ENCODE peak calls at places on chromosomes 11 and 22, in five cellular contexts. B, S, W, Y and M are unnamed samples.

GRCh38 chr11:77091146-77091940 is 11.3 kb upstream of the OMP start:
- DNase-seq in B (peak; percentile 93), S (peak; percentile 60), W (peak; percentile 82), Y (no peak), M (peak; percentile 85)

GRCh38 chr11:112128483-112129121 is 35.3 kb downstream of the IL18 start:
- DNase-seq in B (peak; percentile 14), S (no peak), W (no peak), Y (no peak), M (peak; percentile 76)

GRCh38 chr11:75200051-75200450 is 40.5 kb upstream of the TPBGL start:
- DNase-seq in B (no peak), S (no peak), W (no peak), Y (no peak), M (no peak)

GRCh38 chr11:27194976-27195375 is 154.4 kb downstream of the BBOX1 start:
- DNase-seq in B (no peak), S (no peak), W (no peak), Y (no peak), M (no peak)

GRCh38 chr22:38631724-38632123 is 24.5 kb downstream of the FAM227A start:
- DNase-seq in B (no peak), S (no peak), W (no peak), Y (no peak), M (no peak)

GRCh38 chr11:2924821-2925675 is 4.2 kb downstream of the PHLDA2 start:
- DNase-seq in B (no peak), S (no peak), W (no peak), Y (no peak), M (no peak)

GRCh38 chr11:117009905-117010605 is 88.2 kb downstream of the SIK3 start:
- DNase-seq in B (no peak), S (no peak), W (no peak), Y (no peak), M (no peak)

GRCh38 chr22:43281400-43281799 is 61.8 kb downstream of the SCUBE1 start:
- DNase-seq in B (no peak), S (no peak), W (no peak), Y (no peak), M (no peak)

GRCh38 chr11:126772267-126772666 is 228.3 kb downstream of the KIRREL3 start:
- DNase-seq in B (no peak), S (no peak), W (no peak), Y (no peak), M (no peak)

GRCh38 chr11:124762624-124763155 is 600 bp upstream of the ESAM start:
- DNase-seq in B (peak; percentile 79), S (no peak), W (peak; percentile 55), Y (no peak), M (peak; percentile 14)

GRCh38 chr22:20803696-20804324 is 29.9 kb downstream of the SERPIND1 start:
- DNase-seq in B (peak; percentile 71), S (peak; percentile 40), W (peak; percentile 84), Y (no peak), M (peak; percentile 39)

GRCh38 chr11:95119361-95120060 is 29.9 kb downstream of the ENDOD1 start:
- DNase-seq in B (no peak), S (peak; percentile 10), W (no peak), Y (no peak), M (no peak)

GRCh38 chr11:104678408-104678807 is 219.9 kb downstream of the CASP12 start:
- DNase-seq in B (no peak), S (no peak), W (no peak), Y (no peak), M (no peak)

GRCh38 chr11:69337211-69337721 is 43.3 kb downstream of the MYEOV start:
- DNase-seq in B (no peak), S (no peak), W (no peak), Y (peak; percentile 66), M (no peak)

GRCh38 chr22:30612789-30613188 is 5.8 kb downstream of the TCN2 start:
- DNase-seq in B (no peak), S (no peak), W (peak; percentile 13), Y (no peak), M (no peak)

GRCh38 chr11:65438257-65439151 is 15.9 kb downstream of the NEAT1 start:
- DNase-seq in B (no peak), S (no peak), W (no peak), Y (no peak), M (peak; percentile 16)

GRCh38 chr11:858053-858992 is 15.7 kb downstream of the TSPAN4 start:
- DNase-seq in B (no peak), S (no peak), W (no peak), Y (no peak), M (no peak)

GRCh38 chr11:855796-856195 is 13.1 kb downstream of the TSPAN4 start:
- DNase-seq in B (peak; percentile 74), S (no peak), W (no peak), Y (no peak), M (no peak)

GRCh38 chr11:855343-855674 is 12.7 kb downstream of the TSPAN4 start:
- DNase-seq in B (no peak), S (no peak), W (no peak), Y (no peak), M (no peak)

GRCh38 chr11:854601-855342 is 12.1 kb downstream of the TSPAN4 start:
- DNase-seq in B (no peak), S (no peak), W (no peak), Y (no peak), M (no peak)

DNA sequence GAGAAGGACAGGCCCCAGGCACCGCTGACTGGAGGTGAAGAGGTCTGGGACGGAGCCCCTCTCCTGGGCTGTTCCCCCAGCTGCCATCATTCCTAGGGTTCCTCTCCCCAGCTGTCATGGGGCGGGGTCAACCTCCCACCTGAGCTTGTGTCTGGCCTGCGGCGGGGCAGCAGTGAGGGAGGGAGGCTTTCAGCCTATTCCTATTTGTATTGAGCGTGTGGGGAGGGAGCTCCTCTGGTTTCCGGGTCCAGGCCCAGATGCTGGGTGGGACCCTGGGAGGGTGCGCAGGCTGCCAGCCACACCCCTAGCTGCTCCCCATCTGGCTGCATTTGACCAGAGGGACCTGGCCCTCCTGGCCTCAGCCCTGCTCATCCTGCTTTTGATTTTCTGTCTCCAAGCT is 13.7 kb downstream of the TSPAN4 start:
- DNase-seq in B (peak; percentile 79), S (no peak), W (no peak), Y (no peak), M (no peak)
- TF ChIP-seq EP300 in B (no peak), S (no peak), W (no peak), Y (no peak), M (no peak)

DNA sequence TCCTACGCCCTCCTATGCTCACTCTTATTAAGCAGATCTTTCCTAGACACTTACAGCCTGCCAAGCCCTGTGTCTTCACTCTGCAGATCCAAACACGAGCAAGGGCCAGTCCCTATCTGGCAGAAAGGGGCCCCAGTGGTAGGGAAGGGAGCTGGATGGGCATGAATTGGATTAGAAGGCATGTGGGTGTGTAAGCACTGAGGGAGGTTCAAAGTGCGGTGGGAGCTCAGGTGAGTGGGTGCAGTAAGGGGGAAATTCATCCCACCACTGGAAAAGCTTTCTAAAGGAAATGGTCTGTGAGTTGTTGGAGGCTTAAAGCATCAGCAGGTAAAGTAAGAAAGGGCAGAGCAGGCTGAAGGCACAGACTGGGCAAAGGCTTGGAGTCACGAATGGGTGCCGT is 5.5 kb downstream of the TMEM132A start:
- DNase-seq in B (no peak), S (no peak), W (no peak), Y (no peak), M (no peak)
- TF ChIP-seq SMC3 in B (no peak), S (no peak), W (no peak), Y (no peak), M (no peak)

DNA sequence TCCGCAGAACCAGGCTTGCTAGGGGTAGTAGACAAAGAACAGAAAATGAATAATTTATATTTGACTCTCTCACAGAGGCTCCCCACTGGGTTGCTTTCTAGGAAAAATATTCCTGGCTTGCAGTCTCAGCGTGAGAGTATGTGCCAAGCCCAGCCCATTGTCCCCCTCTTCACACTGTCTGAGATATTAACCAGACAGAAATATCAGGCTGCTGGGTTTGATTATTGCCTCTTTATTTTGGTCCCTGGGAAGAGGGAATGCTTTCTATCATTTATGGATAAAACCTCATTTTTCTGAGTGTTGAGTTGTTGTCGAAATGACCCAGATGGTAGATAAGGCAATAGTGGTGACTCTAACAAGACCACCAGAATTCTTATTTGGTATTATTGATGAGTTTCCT is 367.9 kb downstream of the METTL15 start:
- DNase-seq in B (peak; percentile 3), S (no peak), W (no peak), Y (no peak), M (no peak)
- TF ChIP-seq EP300 in B (peak; percentile 62), S (no peak), W (no peak), Y (no peak), M (no peak)

DNA sequence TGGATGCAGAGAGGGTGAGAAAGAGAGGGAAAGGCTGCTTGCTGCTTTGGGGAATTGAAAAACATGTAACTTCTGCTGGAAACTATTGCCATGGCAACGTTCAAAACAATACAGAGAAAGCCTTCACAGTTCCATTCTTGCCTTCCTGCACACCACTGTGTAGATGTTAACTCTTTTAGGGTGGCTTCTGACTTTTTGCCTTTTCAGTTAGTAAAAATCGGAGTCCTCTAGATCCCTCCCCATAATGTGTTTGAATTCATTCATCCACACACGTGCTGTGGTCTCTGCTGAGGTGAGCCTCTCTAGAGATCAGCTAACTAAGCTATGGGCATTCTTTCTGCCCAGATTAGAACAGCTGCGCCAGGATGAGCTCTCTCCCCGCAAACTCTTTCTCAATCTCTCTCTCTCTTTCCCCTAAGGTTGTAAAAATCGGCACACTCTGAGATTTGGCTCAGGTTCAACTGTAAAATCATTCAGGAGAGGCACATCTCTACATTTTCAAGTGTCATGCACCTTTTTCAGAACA is 1178.3 kb downstream of the LRRC4C start:
- DNase-seq in B (no peak), S (no peak), W (no peak), Y (no peak), M (no peak)
- TF ChIP-seq SMC3 in B (no peak), S (no peak), W (no peak), Y (no peak), M (no peak)

GRCh38 chr22:37199103-37199838 is 11.2 kb upstream of the C1QTNF6 start:
- DNase-seq in B (peak; percentile 97), S (peak; percentile 93), W (peak; percentile 92), Y (peak; percentile 98), M (peak; percentile 74)
- TF ChIP-seq EP300 in B (no peak), S (no peak), W (no peak), Y (no peak), M (no peak)

GRCh38 chr11:11011617-11012016 is 153.8 kb upstream of the ZBED5 start:
- DNase-seq in B (no peak), S (no peak), W (no peak), Y (no peak), M (no peak)
- TF ChIP-seq SMC3 in B (no peak), S (no peak), W (no peak), Y (no peak), M (no peak)

DNA sequence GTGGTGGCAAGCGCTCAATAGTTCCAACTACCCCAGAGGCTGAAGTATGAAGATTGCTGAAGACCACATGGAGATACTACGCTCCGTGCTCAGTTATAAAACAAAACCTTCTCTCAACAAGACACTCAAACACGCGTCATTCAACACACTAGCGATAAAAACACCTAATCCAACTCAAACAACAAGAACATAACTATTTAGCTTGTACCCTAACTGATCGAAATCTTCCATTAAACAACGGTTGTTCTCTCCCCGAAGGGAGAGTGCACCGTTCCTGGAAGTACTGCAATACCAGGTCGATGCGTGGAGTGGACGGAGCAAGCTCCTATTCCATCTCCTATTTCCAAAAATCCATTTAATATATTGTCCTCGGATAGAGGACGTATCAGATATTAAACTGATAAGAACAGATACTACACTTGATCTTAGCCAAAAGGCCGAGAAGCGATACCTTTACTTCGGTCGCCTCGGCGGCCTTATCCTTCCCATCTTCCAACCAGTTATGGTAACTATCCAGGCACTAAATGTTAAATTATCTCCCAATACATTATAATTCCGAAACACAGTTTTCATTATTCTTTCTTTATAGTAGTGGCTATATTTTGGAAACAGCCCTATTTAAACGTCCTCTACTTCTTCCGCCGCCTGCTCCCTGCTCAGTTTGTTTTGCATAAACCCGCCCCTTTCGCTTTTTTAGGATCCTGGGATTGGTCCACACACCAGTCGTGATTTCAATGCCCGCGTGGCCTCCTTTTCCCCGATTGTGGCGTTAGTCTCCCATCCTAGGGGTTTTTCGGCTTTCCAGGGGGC is 2.2 kb upstream of the WDR74 start:
- DNase-seq in B (peak; percentile 87), S (peak; percentile 98), W (peak; percentile 92), Y (peak; percentile 100), M (peak; percentile 99)
- TF ChIP-seq EP300 in B (peak; percentile 76), S (peak; percentile 74), W (peak; percentile 82), Y (peak; percentile 72), M (peak; percentile 49)